ENCODE peak calls at places on chromosome 17, in five cellular contexts. P is cardiac muscle cell, L is HCEC 1CT, Q is AG04450, Z is RPMI7951. E is an unnamed sample.

GRCh38 chr17:78822552-78822951 is 18.1 kb downstream of the USP36 start:
- DNase-seq in P (peak), L (peak), Q (peak), Z (peak), E (peak)

GRCh38 chr17:48589060-48589830 is 796 bp downstream of the HOXB3 start:
- DNase-seq in P (no peak), L (no peak), Q (no peak), Z (no peak), E (no peak)

GRCh38 chr17:82382933-82383255 is 11.3 kb downstream of the UTS2R start:
- DNase-seq in P (no peak), L (no peak), Q (no peak), Z (no peak), E (no peak)

GRCh38 chr17:76252040-76252954 is 12.0 kb upstream of the RNF157 start:
- DNase-seq in P (peak), L (peak), Q (peak), Z (peak), E (peak)

GRCh38 chr17:16354585-16354984 is 1.3 kb upstream of the CENPV start:
- DNase-seq in P (no peak), L (no peak), Q (no peak), Z (no peak), E (no peak)

GRCh38 chr17:16342979-16343378 is 10.3 kb downstream of the CENPV start:
- DNase-seq in P (peak), L (peak), Q (peak), Z (peak), E (no peak)

GRCh38 chr17:76240461-76241204 is at the start of gene RNF157:
- DNase-seq in P (peak), L (peak), Q (no peak), Z (peak), E (no peak)

GRCh38 chr17:34366051-34366450 is 3.0 kb upstream of the CCL1 start:
- DNase-seq in P (no peak), L (no peak), Q (no peak), Z (no peak), E (no peak)

GRCh38 chr17:31858647-31859486 is at the start of gene COPRS:
- DNase-seq in P (peak), L (peak), Q (peak), Z (peak), E (peak)

GRCh38 chr17:45320349-45320930 is 3.6 kb upstream of the MAP3K14 start:
- DNase-seq in P (no peak), L (peak), Q (no peak), Z (peak), E (no peak)

GRCh38 chr17:49703557-49704277 is 4.0 kb downstream of the SLC35B1 start:
- DNase-seq in P (peak), L (peak), Q (no peak), Z (peak), E (no peak)

GRCh38 chr17:17050346-17051345 is 8.4 kb downstream of the MPRIP start:
- DNase-seq in P (no peak), L (no peak), Q (no peak), Z (no peak), E (no peak)

GRCh38 chr17:77352996-77353395 is 212.2 kb downstream of the SEC14L1 start:
- DNase-seq in P (no peak), L (no peak), Q (no peak), Z (no peak), E (no peak)